ENCODE peak calls at places on chromosomes 16 and 17, in ten cellular contexts. L is T1000; F is stimulated activated CD8-positive, alpha-beta memory T cell treated with anti-CD3 and anti-CD28 coated beads, Interleukin-4, amount 100 ng/mL, for 24 hours; B is sigmoid colon; Q is WTC11; P is activated CD4-positive, alpha-beta T cell treated with anti-CD3 and anti-CD28 coated beads for 48 hours; O is Ammon's horn; T is psoas muscle; V is activated T-cell treated with anti-CD3 and anti-CD28 coated beads, Interleukin-2, amount 50 U/mL, for 4 hours; C is anterior cingulate cortex. J is an unnamed sample.

GRCh38 chr17:40486513-40487370 is 14.7 kb downstream of the TNS4 start:
- DNase-seq in L (no peak), F (no peak), B (no peak), Q (no peak), P (no peak), O (no peak), T (no peak), V (no peak), C (no peak), J (no peak)

GRCh38 chr16:57890752-57891111 is 80.2 kb downstream of the CNGB1 start:
- DNase-seq in L (no peak), F (no peak), B (no peak), Q (no peak), P (no peak), O (no peak), T (no peak), V (no peak), C (no peak), J (no peak)

GRCh38 chr16:54931757-54932660 is 1.3 kb downstream of the IRX5 start:
- DNase-seq in L (no peak), F (no peak), B (no peak), Q (no peak), P (no peak), O (no peak), T (peak), V (no peak), C (no peak), J (no peak)

GRCh38 chr17:53806473-53806872 is 16.3 kb upstream of the KIF2B start:
- DNase-seq in L (no peak), F (no peak), B (no peak), Q (no peak), P (no peak), O (no peak), T (no peak), V (no peak), C (no peak), J (no peak)

GRCh38 chr17:64063766-64064224 is 43.4 kb upstream of the ICAM2 start:
- DNase-seq in L (no peak), F (peak), B (peak), Q (peak), P (peak), O (no peak), T (peak), V (peak), C (no peak), J (no peak)

GRCh38 chr16:27632267-27632666 is 82.3 kb downstream of the KATNIP start:
- DNase-seq in L (no peak), F (no peak), B (no peak), Q (no peak), P (no peak), O (no peak), T (no peak), V (no peak), C (no peak), J (no peak)

GRCh38 chr17:75518201-75518600 is 1.9 kb downstream of the TSEN54 start:
- DNase-seq in L (no peak), F (no peak), B (no peak), Q (no peak), P (no peak), O (no peak), T (no peak), V (no peak), C (no peak), J (no peak)

GRCh38 chr17:9977175-9977574 is 72.1 kb upstream of the RCVRN start:
- DNase-seq in L (no peak), F (no peak), B (no peak), Q (no peak), P (no peak), O (no peak), T (no peak), V (no peak), C (no peak), J (no peak)

GRCh38 chr17:34420254-34420766 is 57.3 kb upstream of the CCL1 start:
- DNase-seq in L (peak), F (peak), B (peak), Q (peak), P (peak), O (peak), T (no peak), V (peak), C (peak), J (peak)

GRCh38 chr17:39939588-39940419 is 12.3 kb downstream of the LRRC3C start:
- DNase-seq in L (peak), F (no peak), B (no peak), Q (no peak), P (peak), O (no peak), T (no peak), V (peak), C (no peak), J (no peak)

GRCh38 chr16:47061204-47061603 is 82.5 kb downstream of the NETO2 start:
- DNase-seq in L (no peak), F (no peak), B (peak), Q (no peak), P (no peak), O (no peak), T (no peak), V (no peak), C (no peak), J (no peak)

GRCh38 chr17:33551075-33551474 is 258.0 kb upstream of the ASIC2 start:
- DNase-seq in L (no peak), F (no peak), B (no peak), Q (no peak), P (no peak), O (no peak), T (no peak), V (no peak), C (no peak), J (no peak)

GRCh38 chr17:45948881-45949624 is 50.0 kb upstream of the STH start:
- DNase-seq in L (no peak), F (peak), B (peak), Q (peak), P (peak), O (peak), T (peak), V (peak), C (peak), J (peak)

GRCh38 chr17:65085397-65085796 is 28.9 kb upstream of the GNA13 start:
- DNase-seq in L (no peak), F (no peak), B (no peak), Q (no peak), P (no peak), O (peak), T (no peak), V (no peak), C (no peak), J (no peak)

GRCh38 chr16:85227262-85227923 is 115.1 kb upstream of the CIBAR2 start:
- DNase-seq in L (no peak), F (no peak), B (peak), Q (no peak), P (no peak), O (no peak), T (no peak), V (no peak), C (no peak), J (no peak)

GRCh38 chr16:64711026-64711425 is 410.8 kb downstream of the CDH11 start:
- DNase-seq in L (no peak), F (no peak), B (no peak), Q (no peak), P (no peak), O (no peak), T (no peak), V (no peak), C (no peak), J (no peak)

GRCh38 chr16:74700206-74701040 is at the start of gene MLKL:
- DNase-seq in L (no peak), F (peak), B (peak), Q (peak), P (peak), O (peak), T (peak), V (peak), C (no peak), J (no peak)

GRCh38 chr17:56756536-56756935 is 77.2 kb downstream of the C17orf67 start:
- DNase-seq in L (no peak), F (no peak), B (no peak), Q (no peak), P (no peak), O (no peak), T (no peak), V (no peak), C (no peak), J (no peak)

GRCh38 chr16:52424591-52424990 is 122.4 kb downstream of the TOX3 start:
- DNase-seq in L (no peak), F (no peak), B (no peak), Q (no peak), P (no peak), O (no peak), T (no peak), V (no peak), C (no peak), J (no peak)

GRCh38 chr17:78785663-78786057 is 3.6 kb upstream of the CYTH1 start:
- DNase-seq in L (no peak), F (no peak), B (peak), Q (no peak), P (no peak), O (no peak), T (no peak), V (no peak), C (no peak), J (no peak)

GRCh38 chr17:1905190-1905919 is 75.5 kb downstream of the RPA1 start:
- DNase-seq in L (no peak), F (no peak), B (no peak), Q (no peak), P (no peak), O (peak), T (no peak), V (no peak), C (no peak), J (no peak)